ENCODE peak calls at places on chromosomes 13 and 19, in eight cellular contexts. J, G, L, B, Y, T, K and F are unnamed samples.

GRCh38 chr13:40376296-40376849 is 290.1 kb downstream of the FOXO1 start:
- DNase-seq in K (no peak), B (no peak), J (no peak), Y (no peak), L (no peak), G (no peak), T (no peak), F (no peak)

GRCh38 chr19:13001502-13002388 is 6.5 kb downstream of the NFIX start:
- DNase-seq in K (peak; percentile 80), L (peak; percentile 43), B (peak; percentile 89), J (no peak), T (no peak), Y (no peak), G (no peak), F (no peak)

GRCh38 chr13:92488249-92488845 is 738.3 kb upstream of the GPC6 start:
- DNase-seq in J (no peak), Y (no peak), T (no peak), L (no peak), B (no peak), K (no peak), G (no peak), F (no peak)

GRCh38 chr13:100589178-100589725 is 663 bp upstream of the GGACT start:
- DNase-seq in Y (no peak), G (no peak), T (no peak), J (no peak), B (no peak), K (no peak), L (no peak), F (no peak)

GRCh38 chr13:33250594-33250993 is 35.0 kb downstream of the STARD13 start:
- DNase-seq in L (no peak), Y (no peak), T (no peak), K (no peak), G (no peak), B (no peak), J (no peak), F (no peak)

GRCh38 chr19:6761053-6761676 is 6.1 kb downstream of the SH2D3A start:
- DNase-seq in Y (no peak), K (no peak), G (no peak), L (no peak), B (no peak), T (peak; percentile 44), J (no peak), F (no peak)

GRCh38 chr13:28522871-28523270 is 27.9 kb upstream of the FLT1 start:
- DNase-seq in Y (no peak), L (no peak), T (no peak), J (no peak), B (no peak), G (no peak), K (no peak), F (no peak)

GRCh38 chr19:1253514-1254080 is 5.2 kb downstream of the MIDN start:
- DNase-seq in J (no peak), K (peak; percentile 65), L (no peak), G (no peak), B (no peak), Y (no peak), T (no peak), F (no peak)

GRCh38 chr19:4579389-4579788 is 19.9 kb upstream of the SEMA6B start:
- DNase-seq in K (no peak), Y (no peak), J (no peak), L (no peak), B (no peak), G (no peak), T (no peak), F (peak; percentile 37)

GRCh38 chr19:52789440-52789839 is 2.8 kb upstream of the ZNF600 start:
- DNase-seq in K (no peak), Y (no peak), L (no peak), G (no peak), J (no peak), T (no peak), B (no peak), F (no peak)

GRCh38 chr19:18896421-18896841 is 473 bp upstream of the CERS1 start:
- DNase-seq in J (no peak), B (no peak), T (peak; percentile 49), Y (no peak), K (no peak), L (no peak), G (no peak), F (peak; percentile 60)

GRCh38 chr13:34826432-34826831 is 115.6 kb upstream of the NBEA start:
- DNase-seq in B (no peak), K (no peak), J (no peak), G (no peak), L (no peak), T (no peak), Y (no peak), F (no peak)

GRCh38 chr19:50358483-50359431 is 6.7 kb downstream of the NAPSA start:
- DNase-seq in K (no peak), T (peak; percentile 90), Y (peak; percentile 59), L (no peak), G (peak; percentile 58), J (peak; percentile 89), B (peak; percentile 82), F (no peak)

GRCh38 chr13:53249236-53249635 is 220.6 kb downstream of the OLFM4 start:
- DNase-seq in G (no peak), K (no peak), L (no peak), Y (no peak), B (no peak), J (no peak), T (no peak), F (no peak)

GRCh38 chr19:9531933-9532332 is 6.5 kb downstream of the ZNF426 start:
- DNase-seq in Y (no peak), T (no peak), L (no peak), J (no peak), G (no peak), K (no peak), B (no peak), F (no peak)

GRCh38 chr19:45275370-45275971 is 24.4 kb downstream of the MARK4 start:
- DNase-seq in J (no peak), B (no peak), Y (no peak), K (no peak), G (peak; percentile 22), T (no peak), L (no peak), F (no peak)

GRCh38 chr13:19601749-19602725 is 31.4 kb upstream of the MPHOSPH8 start:
- DNase-seq in G (no peak), B (peak; percentile 54), Y (peak; percentile 21), K (no peak), L (no peak), T (peak; percentile 74), J (peak; percentile 57), F (peak; percentile 80)

GRCh38 chr13:32537580-32538233 is 888 bp downstream of the N4BP2L2 start:
- DNase-seq in Y (peak; percentile 14), G (no peak), K (peak; percentile 28), J (peak; percentile 63), L (no peak), B (peak; percentile 65), T (no peak), F (no peak)

GRCh38 chr13:73073050-73073449 is 14.2 kb downstream of the KLF5 start:
- DNase-seq in K (no peak), L (no peak), G (no peak), B (no peak), J (no peak), T (no peak), Y (no peak), F (no peak)

GRCh38 chr19:17058236-17058635 is 17.0 kb downstream of the HAUS8 start:
- DNase-seq in K (no peak), G (no peak), L (no peak), T (no peak), B (no peak), Y (no peak), J (no peak), F (no peak)

GRCh38 chr19:55118401-55118991 is 1.1 kb upstream of the PPP1R12C start:
- DNase-seq in G (no peak), T (no peak), K (peak; percentile 55), J (no peak), L (no peak), B (peak; percentile 79), Y (no peak), F (no peak)

GRCh38 chr19:30107351-30107750 is 165.3 kb downstream of the URI1 start:
- DNase-seq in L (no peak), K (no peak), J (no peak), Y (no peak), B (no peak), T (no peak), G (no peak), F (no peak)

GRCh38 chr19:9306443-9306842 is 3.2 kb downstream of the ZNF699 start:
- DNase-seq in B (no peak), J (no peak), T (peak; percentile 32), L (no peak), K (no peak), G (no peak), Y (no peak), F (no peak)

GRCh38 chr19:21856751-21857150 is 20.8 kb upstream of the ZNF43 start:
- DNase-seq in G (no peak), T (no peak), J (no peak), K (no peak), B (no peak), L (no peak), Y (no peak), F (no peak)

GRCh38 chr19:5645409-5645808 is 22.5 kb downstream of the SAFB start:
- DNase-seq in G (no peak), B (no peak), J (no peak), K (no peak), L (no peak), Y (no peak), T (no peak), F (no peak)

GRCh38 chr19:43880483-43880882 is 53.4 kb downstream of the ZNF283 start:
- DNase-seq in K (no peak), G (no peak), J (no peak), L (no peak), Y (no peak), T (no peak), B (no peak), F (no peak)

GRCh38 chr19:6564393-6564792 is 26.6 kb downstream of the CD70 start:
- DNase-seq in Y (peak; percentile 10), K (no peak), J (no peak), L (no peak), B (no peak), G (no peak), T (peak; percentile 41), F (no peak)

GRCh38 chr19:2188708-2189385 is 25.1 kb downstream of the DOT1L start:
- DNase-seq in T (peak; percentile 75), B (no peak), J (no peak), L (no peak), Y (peak; percentile 10), G (no peak), K (no peak), F (no peak)

GRCh38 chr13:113901231-113901630 is 37.4 kb upstream of the GAS6 start:
- DNase-seq in G (no peak), B (no peak), T (no peak), L (no peak), K (peak; percentile 11), J (peak; percentile 37), Y (no peak), F (no peak)

GRCh38 chr13:100506154-100506553 is 82.4 kb downstream of the GGACT start:
- DNase-seq in J (no peak), B (no peak), Y (peak; percentile 26), G (no peak), K (no peak), T (no peak), L (no peak), F (no peak)

GRCh38 chr13:102902789-102903347 is 57.0 kb downstream of the ERCC5 start:
- DNase-seq in K (no peak), T (no peak), Y (no peak), G (no peak), B (no peak), L (no peak), J (no peak), F (no peak)

GRCh38 chr13:110047511-110047910 is 259.4 kb downstream of the COL4A1 start:
- DNase-seq in B (peak; percentile 81), G (peak; percentile 94), Y (no peak), L (peak; percentile 66), J (no peak), K (no peak), T (peak; percentile 69), F (no peak)